ENCODE peak calls at places on chromosomes 4 and X, in seven cellular contexts. T, F, Y, B, R, Z and S are unnamed samples.
A peak's percentile ranks its signal among the peaks of the same experiment; 100 is the strongest.

GRCh38 chrX:47101206-47101605 is 23.0 kb downstream of the RGN start:
- DNase-seq in F (no peak), T (no peak), R (no peak), Y (no peak), Z (no peak), B (no peak), S (no peak)

GRCh38 chrX:68199062-68199848 is 234.0 kb downstream of the OPHN1 start:
- DNase-seq in F (no peak), B (no peak), T (no peak), Z (no peak), Y (no peak), R (no peak), S (no peak)

GRCh38 chr4:55398966-55399365 is 3.2 kb downstream of the TMEM165 start:
- DNase-seq in F (no peak), R (no peak), T (no peak), B (no peak), Z (no peak), Y (no peak), S (no peak)

GRCh38 chr4:76923619-76924357 is 25.8 kb upstream of the SEPTIN11 start:
- DNase-seq in F (no peak), T (no peak), Y (no peak), Z (no peak), B (no peak), R (no peak), S (no peak)

GRCh38 chr4:96593422-96593821 is 753.5 kb downstream of the PDHA2 start:
- DNase-seq in T (no peak), Z (no peak), F (no peak), Y (no peak), B (no peak), R (no peak), S (peak; percentile 26)

GRCh38 chrX:1673337-1673736 is 58.5 kb downstream of the ASMT start:
- DNase-seq in Z (no peak), B (peak; percentile 36), Y (peak; percentile 29), R (no peak), T (peak; percentile 37), F (no peak), S (no peak)

GRCh38 chr4:25835384-25835783 is 27.4 kb downstream of the SEL1L3 start:
- DNase-seq in B (no peak), R (no peak), F (no peak), Z (no peak), T (no peak), Y (no peak), S (no peak)

GRCh38 chrX:25017667-25018247 is 2.0 kb upstream of the ARX start:
- DNase-seq in Y (no peak), Z (no peak), T (no peak), B (no peak), R (no peak), F (no peak), S (no peak)

GRCh38 chr4:119729815-119730643 is 101.4 kb upstream of the PDE5A start:
- DNase-seq in Y (peak; percentile 26), B (no peak), R (peak; percentile 97), Z (peak; percentile 60), F (no peak), T (no peak), S (no peak)

GRCh38 chr4:89829470-89830138 is 7.4 kb downstream of the SNCA start:
- DNase-seq in B (no peak), T (no peak), Y (no peak), Z (no peak), F (no peak), R (no peak), S (no peak)

GRCh38 chr4:55303818-55304217 is 42.2 kb upstream of the SRD5A3 start:
- DNase-seq in F (no peak), B (no peak), T (no peak), Y (no peak), R (peak; percentile 47), Z (no peak), S (peak; percentile 62)

GRCh38 chr4:97910005-97910404 is 233.3 kb downstream of the STPG2 start:
- DNase-seq in F (no peak), R (no peak), B (no peak), T (no peak), Z (no peak), Y (peak; percentile 5), S (no peak)